ENCODE peak calls at places on chromosomes 11 and 22, in five cellular contexts. One of them, this sample, is unnamed.

GRCh38 chr11:62725686-62726085 is 1.6 kb downstream of the HNRNPUL2 start:
- DNase-seq in HCT116: no peak
- DNase-seq in K562: no peak
- DNase-seq in HepG2: peak; percentile 42
- DNase-seq in GM12878: no peak
- DNase-seq in this sample: no peak

GRCh38 chr11:94780432-94780831 is 12.3 kb downstream of the AMOTL1 start:
- DNase-seq in HepG2: no peak
- DNase-seq in K562: no peak
- DNase-seq in HCT116: no peak
- DNase-seq in GM12878: no peak
- DNase-seq in this sample: peak; percentile 22

GRCh38 chr22:27097933-27098332 is 440.5 kb downstream of the MIAT start:
- DNase-seq in K562: no peak
- DNase-seq in GM12878: no peak
- DNase-seq in HepG2: no peak
- DNase-seq in HCT116: no peak
- DNase-seq in this sample: no peak

GRCh38 chr11:130671801-130672700 is 223.6 kb downstream of the ADAMTS15 start:
- DNase-seq in HepG2: no peak
- DNase-seq in GM12878: no peak
- DNase-seq in HCT116: no peak
- DNase-seq in K562: no peak
- DNase-seq in this sample: peak; percentile 44

GRCh38 chr11:830295-831131 is 2.2 kb upstream of the CD151 start:
- DNase-seq in HCT116: no peak
- DNase-seq in HepG2: peak; percentile 74
- DNase-seq in K562: no peak
- DNase-seq in GM12878: no peak
- DNase-seq in this sample: peak; percentile 85

GRCh38 chr11:8310743-8311298 is 47.1 kb upstream of the LMO1 start:
- DNase-seq in GM12878: no peak
- DNase-seq in K562: no peak
- DNase-seq in HCT116: no peak
- DNase-seq in HepG2: no peak
- DNase-seq in this sample: no peak

GRCh38 chr11:72951815-72952340 is 137.7 kb downstream of the ATG16L2 start:
- DNase-seq in HCT116: no peak
- DNase-seq in K562: no peak
- DNase-seq in HepG2: no peak
- DNase-seq in GM12878: peak; percentile 49
- DNase-seq in this sample: no peak

GRCh38 chr11:77299528-77299993 is 1.9 kb downstream of the GDPD4 start:
- DNase-seq in HepG2: peak; percentile 84
- DNase-seq in GM12878: no peak
- DNase-seq in K562: peak; percentile 37
- DNase-seq in HCT116: peak; percentile 46
- DNase-seq in this sample: no peak

GRCh38 chr11:24386551-24387404 is 110.1 kb upstream of the LUZP2 start:
- DNase-seq in K562: no peak
- DNase-seq in GM12878: no peak
- DNase-seq in HepG2: peak; percentile 12
- DNase-seq in HCT116: no peak
- DNase-seq in this sample: peak; percentile 13

GRCh38 chr11:111726301-111726713 is 39.9 kb downstream of the PPP2R1B start:
- DNase-seq in K562: no peak
- DNase-seq in HCT116: no peak
- DNase-seq in GM12878: no peak
- DNase-seq in HepG2: peak; percentile 66
- DNase-seq in this sample: no peak

GRCh38 chr22:41534219-41534618 is 10.1 kb downstream of the POLR3H start:
- DNase-seq in HCT116: no peak
- DNase-seq in HepG2: no peak
- DNase-seq in GM12878: no peak
- DNase-seq in K562: no peak
- DNase-seq in this sample: no peak

GRCh38 chr11:18705651-18706281 is 7.2 kb downstream of the TMEM86A start:
- DNase-seq in K562: no peak
- DNase-seq in GM12878: no peak
- DNase-seq in HCT116: no peak
- DNase-seq in HepG2: no peak
- DNase-seq in this sample: peak; percentile 72

GRCh38 chr22:29167032-29167911 is 38.4 kb upstream of the EMID1 start:
- DNase-seq in HepG2: no peak
- DNase-seq in K562: no peak
- DNase-seq in HCT116: no peak
- DNase-seq in GM12878: peak; percentile 100
- DNase-seq in this sample: no peak

GRCh38 chr22:39114157-39114511 is 17.1 kb downstream of the APOBEC3H start:
- DNase-seq in K562: no peak
- DNase-seq in HCT116: no peak
- DNase-seq in HepG2: no peak
- DNase-seq in GM12878: no peak
- DNase-seq in this sample: no peak

GRCh38 chr11:20056109-20057054 is 103.9 kb downstream of the DBX1 start:
- DNase-seq in GM12878: no peak
- DNase-seq in HepG2: no peak
- DNase-seq in K562: no peak
- DNase-seq in HCT116: no peak
- DNase-seq in this sample: no peak
- TF ChIP-seq ZBTB33 in GM12878: no peak
- TF ChIP-seq ZBTB33 in HepG2: no peak
- TF ChIP-seq ZBTB33 in K562: no peak
- TF ChIP-seq ZBTB33 in HCT116: no peak
- TF ChIP-seq ZBTB33 in this sample: no peak

GRCh38 chr11:26134481-26135355 is 197.2 kb upstream of the ANO3 start:
- DNase-seq in K562: no peak
- DNase-seq in HCT116: no peak
- DNase-seq in GM12878: no peak
- DNase-seq in HepG2: peak; percentile 3
- DNase-seq in this sample: peak; percentile 9
- TF ChIP-seq ZBTB33 in K562: no peak
- TF ChIP-seq ZBTB33 in HCT116: no peak
- TF ChIP-seq ZBTB33 in GM12878: no peak
- TF ChIP-seq ZBTB33 in HepG2: no peak
- TF ChIP-seq ZBTB33 in this sample: no peak

GRCh38 chr11:6567371-6567745 is 36.1 kb downstream of the RRP8 start:
- DNase-seq in HCT116: no peak
- DNase-seq in GM12878: no peak
- DNase-seq in K562: no peak
- DNase-seq in HepG2: no peak
- DNase-seq in this sample: no peak
- TF ChIP-seq ZBTB33 in HCT116: no peak
- TF ChIP-seq ZBTB33 in GM12878: no peak
- TF ChIP-seq ZBTB33 in K562: no peak
- TF ChIP-seq ZBTB33 in HepG2: no peak
- TF ChIP-seq ZBTB33 in this sample: no peak

DNA sequence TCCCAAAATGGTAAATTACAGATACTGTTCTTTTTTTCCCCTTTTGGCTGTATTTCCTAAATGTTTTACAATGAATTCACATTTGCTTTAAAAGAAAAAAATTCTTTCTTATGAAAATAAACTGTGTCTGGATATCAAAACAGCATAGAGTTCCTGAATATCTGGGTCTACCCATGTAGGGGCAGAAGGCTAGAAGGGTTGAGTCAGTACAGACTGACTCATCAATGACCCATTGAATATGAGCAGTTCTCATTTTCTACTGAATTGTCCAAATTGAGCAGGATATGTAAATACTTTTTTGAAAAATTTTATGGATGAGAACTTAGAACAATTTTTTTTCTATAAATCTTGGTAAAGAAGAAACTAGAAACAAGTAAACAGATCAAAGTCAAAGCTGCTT is 16.3 kb upstream of the C11orf87 start:
- DNase-seq in GM12878: no peak
- DNase-seq in K562: no peak
- DNase-seq in HepG2: no peak
- DNase-seq in HCT116: no peak
- DNase-seq in this sample: no peak
- TF ChIP-seq ZBTB33 in GM12878: no peak
- TF ChIP-seq ZBTB33 in K562: no peak
- TF ChIP-seq ZBTB33 in HepG2: no peak
- TF ChIP-seq ZBTB33 in HCT116: no peak
- TF ChIP-seq ZBTB33 in this sample: no peak

GRCh38 chr11:119284344-119285157 is 32.4 kb downstream of the MCAM start:
- DNase-seq in GM12878: no peak
- DNase-seq in K562: no peak
- DNase-seq in HCT116: peak; percentile 32
- DNase-seq in HepG2: peak; percentile 34
- DNase-seq in this sample: peak; percentile 36
- TF ChIP-seq ZBTB33 in GM12878: no peak
- TF ChIP-seq ZBTB33 in K562: no peak
- TF ChIP-seq ZBTB33 in HCT116: no peak
- TF ChIP-seq ZBTB33 in HepG2: no peak
- TF ChIP-seq ZBTB33 in this sample: no peak

GRCh38 chr11:2518112-2518982 is 73.5 kb downstream of the KCNQ1 start:
- DNase-seq in GM12878: no peak
- DNase-seq in K562: no peak
- DNase-seq in HepG2: no peak
- DNase-seq in HCT116: no peak
- DNase-seq in this sample: peak; percentile 36

GRCh38 chr11:2519517-2519878 is 74.7 kb downstream of the KCNQ1 start:
- DNase-seq in HCT116: no peak
- DNase-seq in K562: no peak
- DNase-seq in GM12878: no peak
- DNase-seq in HepG2: no peak
- DNase-seq in this sample: no peak

GRCh38 chr11:2517386-2518064 is 72.7 kb downstream of the KCNQ1 start:
- DNase-seq in GM12878: no peak
- DNase-seq in HCT116: no peak
- DNase-seq in K562: no peak
- DNase-seq in HepG2: no peak
- DNase-seq in this sample: peak; percentile 26

GRCh38 chr11:2519879-2520735 is 75.3 kb downstream of the KCNQ1 start:
- DNase-seq in HepG2: no peak
- DNase-seq in HCT116: no peak
- DNase-seq in GM12878: no peak
- DNase-seq in K562: no peak
- DNase-seq in this sample: peak; percentile 23

DNA sequence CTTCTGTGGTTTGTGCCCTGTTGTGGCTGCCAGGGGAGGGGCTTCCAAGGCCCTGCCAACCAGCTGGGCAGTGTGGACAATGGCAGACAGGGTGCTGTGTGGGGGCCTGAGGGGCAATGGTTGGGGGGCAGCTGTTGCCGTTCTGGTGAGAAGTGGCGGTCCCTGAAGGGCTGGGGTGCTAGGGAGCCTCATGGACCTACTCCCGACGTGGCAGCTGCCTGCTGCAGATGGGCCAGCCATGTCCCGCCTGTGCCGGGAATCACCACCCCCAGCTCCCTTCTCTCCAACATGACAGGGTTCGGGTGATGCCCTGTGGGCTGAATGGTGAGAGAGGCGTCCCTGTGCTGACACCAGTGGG is 74.2 kb downstream of the KCNQ1 start:
- DNase-seq in GM12878: no peak
- DNase-seq in HepG2: no peak
- DNase-seq in HCT116: no peak
- DNase-seq in K562: no peak
- DNase-seq in this sample: no peak
- TF ChIP-seq ZBTB33 in GM12878: no peak
- TF ChIP-seq ZBTB33 in HepG2: no peak
- TF ChIP-seq ZBTB33 in HCT116: no peak
- TF ChIP-seq ZBTB33 in K562: no peak
- TF ChIP-seq ZBTB33 in this sample: no peak

GRCh38 chr11:127059286-127060200 is 59.0 kb upstream of the KIRREL3 start:
- DNase-seq in GM12878: no peak
- DNase-seq in K562: no peak
- DNase-seq in HepG2: no peak
- DNase-seq in HCT116: no peak
- DNase-seq in this sample: no peak
- TF ChIP-seq ZBTB33 in GM12878: no peak
- TF ChIP-seq ZBTB33 in K562: no peak
- TF ChIP-seq ZBTB33 in HepG2: no peak
- TF ChIP-seq ZBTB33 in HCT116: no peak
- TF ChIP-seq ZBTB33 in this sample: no peak

This sample was measured in SK-N-SH.